ENCODE peak calls at places on chromosomes 11 and 22, in eight cellular contexts. N, W, F, V, B, K, Y and J are unnamed samples.
A peak's percentile ranks its signal among the peaks of the same experiment; 100 is the strongest.

GRCh38 chr11:120564573-120565301 is 53.2 kb downstream of the GRIK4 start:
- DNase-seq in N (no peak), W (no peak), F (peak; percentile 22), V (peak; percentile 11), B (no peak), K (no peak), Y (peak; percentile 11), J (no peak)

GRCh38 chr11:19722702-19723101 is 10.1 kb downstream of the NAV2 start:
- DNase-seq in N (no peak), W (no peak), F (no peak), V (no peak), B (no peak), K (no peak), Y (no peak), J (no peak)

GRCh38 chr22:45150139-45150538 is 13.6 kb upstream of the NUP50 start:
- DNase-seq in N (no peak), W (no peak), F (no peak), V (no peak), B (no peak), K (no peak), Y (no peak), J (no peak)

GRCh38 chr11:62202910-62203309 is 5.6 kb upstream of the SCGB2A1 start:
- DNase-seq in N (no peak), W (no peak), F (no peak), V (no peak), B (no peak), K (no peak), Y (no peak), J (no peak)

GRCh38 chr22:48431014-48431413 is 1396.7 kb downstream of the BRD1 start:
- DNase-seq in N (no peak), W (no peak), F (no peak), V (no peak), B (no peak), K (no peak), Y (no peak), J (no peak)

GRCh38 chr22:33918676-33919590 is 1.3 kb downstream of the LARGE1 start:
- DNase-seq in N (no peak), W (peak; percentile 1), F (no peak), V (no peak), B (no peak), K (no peak), Y (no peak), J (no peak)

GRCh38 chr11:116703421-116703820 is 69.4 kb downstream of the BUD13 start:
- DNase-seq in N (no peak), W (no peak), F (peak; percentile 22), V (peak; percentile 7), B (peak; percentile 76), K (no peak), Y (peak; percentile 64), J (no peak)

GRCh38 chr22:31937328-31937727 is 7.0 kb upstream of the YWHAH start:
- DNase-seq in N (no peak), W (no peak), F (no peak), V (no peak), B (no peak), K (no peak), Y (no peak), J (no peak)

GRCh38 chr11:75351541-75352416 is at the start of gene ARRB1:
- DNase-seq in N (no peak), W (peak; percentile 72), F (peak; percentile 71), V (peak; percentile 39), B (peak; percentile 47), K (no peak), Y (no peak), J (no peak)

GRCh38 chr11:42200311-42200710 is 740.9 kb upstream of the LRRC4C start:
- DNase-seq in N (no peak), W (no peak), F (no peak), V (no peak), B (no peak), K (no peak), Y (no peak), J (no peak)